ENCODE peak calls at places on chromosomes 3 and 15, in six cellular contexts. J is A549, M is transverse colon, O is cardiac muscle cell, N is stomach, L is heart right ventricle. P is an unnamed sample. For H3K9me3, the result is how much of the 10 kb centered on the place peaks cover.

GRCh38 chr3:184456476-184456875 is 76.6 kb downstream of the CHRD start:
- DNase-seq in J (no peak), M (no peak), O (no peak), N (no peak), L (no peak), P (no peak)

GRCh38 chr3:194053136-194053535 is 82.8 kb upstream of the HES1 start:
- DNase-seq in J (no peak), M (no peak), O (no peak), N (no peak), L (no peak), P (no peak)

GRCh38 chr3:12934431-12934830 is 93.1 kb upstream of the RPL32 start:
- DNase-seq in J (no peak), M (no peak), O (peak), N (peak), L (peak), P (no peak)

GRCh38 chr3:101066776-101067175 is 73.6 kb upstream of the ABI3BP start:
- DNase-seq in J (no peak), M (no peak), O (no peak), N (no peak), L (no peak), P (no peak)

GRCh38 chr15:45177285-45177684 is 10.5 kb downstream of the SHF start:
- DNase-seq in J (no peak), M (no peak), O (no peak), N (no peak), L (no peak), P (no peak)

GRCh38 chr15:83365370-83365938 is 81.0 kb upstream of the BNC1 start:
- DNase-seq in J (peak), M (peak), O (peak), N (no peak), L (peak), P (no peak)

GRCh38 chr3:141828487-141829284 is 47.8 kb upstream of the ATP1B3 start:
- DNase-seq in J (no peak), M (peak), O (peak), N (peak), L (peak), P (no peak)

GRCh38 chr15:26873846-26874245 is 7.0 kb downstream of the GABRA5 start:
- DNase-seq in J (no peak), M (no peak), O (no peak), N (no peak), L (no peak), P (no peak)

GRCh38 chr15:73781038-73781925 is 28.1 kb upstream of the INSYN1 start:
- DNase-seq in J (peak), M (no peak), O (peak), N (no peak), L (no peak), P (no peak)

GRCh38 chr3:62329970-62330369 is 43.4 kb downstream of the FEZF2 start:
- DNase-seq in J (no peak), M (no peak), O (no peak), N (no peak), L (no peak), P (no peak)

GRCh38 chr3:63679181-63679580 is 26.7 kb downstream of the SNTN start:
- DNase-seq in J (no peak), M (no peak), O (no peak), N (no peak), L (no peak), P (no peak)

GRCh38 chr3:170961616-170962400 is 53.4 kb upstream of the EIF5A2 start:
- DNase-seq in J (no peak), M (no peak), O (peak), N (no peak), L (no peak), P (no peak)

GRCh38 chr3:21524113-21524512 is 226.9 kb downstream of the ZNF385D start:
- DNase-seq in J (no peak), M (no peak), O (no peak), N (no peak), L (no peak), P (no peak)

GRCh38 chr15:92020765-92021164 is 167.3 kb downstream of the SLCO3A1 start:
- DNase-seq in J (no peak), M (no peak), O (no peak), N (no peak), L (no peak), P (no peak)

GRCh38 chr3:195077611-195078540 is 193.1 kb downstream of the XXYLT1 start:
- DNase-seq in J (no peak), M (no peak), O (no peak), N (no peak), L (no peak), P (no peak)

GRCh38 chr15:82197734-82198594 is 64.6 kb downstream of the EFL1 start:
- DNase-seq in J (peak), M (peak), O (peak), N (peak), L (peak), P (peak)

GRCh38 chr3:186532641-186533072 is 11.5 kb downstream of the CRYGS start:
- DNase-seq in J (no peak), M (no peak), O (no peak), N (no peak), L (no peak), P (peak)

GRCh38 chr3:129612350-129613204 is 6.1 kb upstream of the PLXND1 start:
- DNase-seq in J (peak), M (no peak), O (no peak), N (no peak), L (no peak), P (no peak)

GRCh38 chr3:38528457-38528856 is 32.3 kb downstream of the EXOG start:
- DNase-seq in J (no peak), M (no peak), O (peak), N (no peak), L (no peak), P (no peak)

GRCh38 chr3:182092662-182093262 is 381.0 kb downstream of the SOX2 start:
- DNase-seq in J (peak), M (no peak), O (no peak), N (no peak), L (no peak), P (no peak)

GRCh38 chr3:134299185-134299887 is 48.7 kb upstream of the RYK start:
- DNase-seq in J (no peak), M (no peak), O (peak), N (no peak), L (no peak), P (no peak)

GRCh38 chr3:40752492-40752891 is 227.7 kb downstream of the ZNF621 start:
- DNase-seq in J (no peak), M (no peak), O (no peak), N (no peak), L (no peak), P (no peak)

GRCh38 chr3:169871129-169871886 is 1.6 kb upstream of the LRRC31 start:
- DNase-seq in J (no peak), M (peak), O (no peak), N (peak), L (no peak), P (no peak)

GRCh38 chr15:72727154-72727553 is 41.1 kb downstream of the BBS4 start:
- DNase-seq in J (no peak), M (no peak), O (no peak), N (no peak), L (no peak), P (no peak)

GRCh38 chr3:117547956-117548550 is 838.5 kb downstream of the TUSC7 start:
- DNase-seq in J (peak), M (no peak), O (no peak), N (no peak), L (no peak), P (no peak)

DNA sequence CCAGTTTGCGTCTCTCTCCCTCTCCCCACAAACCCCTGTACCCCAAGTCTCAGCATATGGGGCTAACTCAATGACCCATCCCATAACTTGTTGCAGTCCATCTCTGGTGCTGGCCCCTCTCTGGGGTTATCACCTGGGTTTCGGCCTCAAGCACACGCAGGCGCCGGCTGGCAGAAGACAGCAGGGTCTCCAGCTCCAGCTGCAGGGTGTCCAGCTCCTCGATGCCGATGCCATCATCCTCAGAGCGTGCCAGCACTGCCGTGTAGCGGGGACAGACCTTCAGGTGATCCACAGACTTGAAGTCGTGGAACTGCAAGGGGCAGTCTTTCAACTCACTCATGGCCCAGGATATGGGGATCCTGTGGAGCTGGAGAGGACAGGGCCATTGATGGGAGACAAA is 1.1 kb downstream of the TADA3 start:
- DNase-seq in J (no peak), M (no peak), O (no peak), N (no peak), L (no peak), P (peak)
- H3K27ac ChIP-seq in J (no peak), M (peak), O (peak), N (peak), L (no peak), P (no peak)

DNA sequence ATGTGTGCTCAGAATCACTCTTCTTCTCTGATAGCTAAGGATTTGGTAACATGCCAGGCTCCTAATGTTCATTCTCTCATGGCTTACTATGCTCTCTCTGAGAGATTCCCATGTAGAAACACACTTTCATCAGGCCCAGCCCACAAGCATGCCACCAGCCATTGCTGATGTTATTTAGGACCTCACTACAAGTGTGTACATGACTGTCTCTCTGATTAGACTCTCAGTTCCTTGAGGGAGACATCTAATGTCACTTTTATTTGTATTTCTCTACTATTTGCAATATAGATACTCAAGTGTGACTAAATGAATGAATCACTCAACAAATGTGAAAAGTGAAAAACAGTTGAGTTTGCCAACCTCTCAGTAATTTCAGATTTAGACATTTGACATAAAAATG is 84.3 kb upstream of the ARL6 start:
- DNase-seq in J (no peak), M (no peak), O (no peak), N (no peak), L (no peak), P (no peak)
- H3K4me3 ChIP-seq in J (no peak), M (no peak), O (no peak), N (no peak), L (no peak), P (no peak)

GRCh38 chr3:177624523-177625495 is 427.5 kb upstream of the TBL1XR1 start:
- DNase-seq in J (no peak), M (no peak), O (no peak), N (no peak), L (no peak), P (no peak)
- H3K9me3 ChIP-seq in J (under half), M (under half), O (under half), N (under half), L (under half), P (under half)

DNA sequence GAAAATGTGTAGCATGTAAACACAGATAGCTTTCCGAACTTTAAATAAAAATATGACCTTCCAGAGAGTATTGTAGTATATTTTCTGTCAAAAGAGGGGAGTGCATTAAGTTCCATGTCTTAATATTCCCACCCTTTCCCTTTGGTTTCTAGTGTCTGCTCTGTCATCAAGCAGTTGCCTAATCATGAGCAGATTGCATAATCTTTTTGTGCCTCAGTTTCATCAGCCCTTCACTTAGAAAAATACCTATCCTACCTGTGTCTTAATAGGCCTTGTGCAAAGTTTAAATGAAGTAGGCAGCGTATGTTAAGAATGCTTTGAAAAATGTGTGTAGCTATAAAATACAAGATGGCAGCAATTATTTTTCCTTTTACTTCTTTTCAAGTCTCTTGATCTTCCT is 52.8 kb downstream of the CALML4 start:
- DNase-seq in J (no peak), M (no peak), O (no peak), N (no peak), L (no peak), P (no peak)
- H3K27ac ChIP-seq in J (no peak), M (no peak), O (no peak), N (no peak), L (no peak), P (no peak)

P was measured in Peyer's patch.